ENCODE peak calls at places on chromosome 22, in five cellular contexts. One of them, this sample, is unnamed. For H3K27me3, the result is how much of the 10 kb centered on the place peaks cover.

GRCh38 chr22:49193901-49194465 is 633.7 kb downstream of the BRD1 start:
- DNase-seq in psoas muscle: no peak
- DNase-seq in brain microvascular endothelial cell: no peak
- DNase-seq in thoracic aorta: no peak
- DNase-seq in PC-3: no peak
- DNase-seq in this sample: no peak

GRCh38 chr22:31764785-31765184 is 11.0 kb downstream of the DEPDC5 start:
- DNase-seq in thoracic aorta: no peak
- DNase-seq in psoas muscle: no peak
- DNase-seq in brain microvascular endothelial cell: no peak
- DNase-seq in PC-3: no peak
- DNase-seq in this sample: no peak

GRCh38 chr22:31089101-31090100 is 8.3 kb downstream of the SMTN start:
- DNase-seq in thoracic aorta: no peak
- DNase-seq in brain microvascular endothelial cell: no peak
- DNase-seq in psoas muscle: peak
- DNase-seq in PC-3: no peak
- DNase-seq in this sample: no peak

GRCh38 chr22:27720860-27721259 is 80.7 kb downstream of the MN1 start:
- DNase-seq in thoracic aorta: no peak
- DNase-seq in PC-3: no peak
- DNase-seq in brain microvascular endothelial cell: no peak
- DNase-seq in psoas muscle: peak
- DNase-seq in this sample: peak

GRCh38 chr22:23402275-23403151 is 177.6 kb downstream of the IGLL1 start:
- DNase-seq in psoas muscle: peak
- DNase-seq in PC-3: peak
- DNase-seq in brain microvascular endothelial cell: peak
- DNase-seq in thoracic aorta: no peak
- DNase-seq in this sample: peak

GRCh38 chr22:35835998-35836691 is 118.5 kb downstream of the APOL5 start:
- DNase-seq in PC-3: peak
- DNase-seq in brain microvascular endothelial cell: peak
- DNase-seq in psoas muscle: peak
- DNase-seq in thoracic aorta: no peak
- DNase-seq in this sample: peak

GRCh38 chr22:18954941-18955571 is 19.0 kb upstream of the PRODH start:
- DNase-seq in brain microvascular endothelial cell: no peak
- DNase-seq in psoas muscle: no peak
- DNase-seq in thoracic aorta: no peak
- DNase-seq in PC-3: no peak
- DNase-seq in this sample: no peak

GRCh38 chr22:18999416-18999815 is 63.3 kb upstream of the PRODH start:
- DNase-seq in brain microvascular endothelial cell: no peak
- DNase-seq in thoracic aorta: no peak
- DNase-seq in PC-3: no peak
- DNase-seq in psoas muscle: no peak
- DNase-seq in this sample: no peak

GRCh38 chr22:31790240-31790639 is 36.4 kb downstream of the DEPDC5 start:
- DNase-seq in PC-3: no peak
- DNase-seq in psoas muscle: no peak
- DNase-seq in thoracic aorta: no peak
- DNase-seq in brain microvascular endothelial cell: no peak
- DNase-seq in this sample: no peak

GRCh38 chr22:31241936-31242335 is 29.8 kb downstream of the LIMK2 start:
- DNase-seq in PC-3: no peak
- DNase-seq in thoracic aorta: no peak
- DNase-seq in psoas muscle: no peak
- DNase-seq in brain microvascular endothelial cell: peak
- DNase-seq in this sample: peak

GRCh38 chr22:23137905-23138520 is 3.8 kb downstream of the RSPH14 start:
- DNase-seq in brain microvascular endothelial cell: no peak
- DNase-seq in PC-3: no peak
- DNase-seq in psoas muscle: no peak
- DNase-seq in thoracic aorta: no peak
- DNase-seq in this sample: peak

GRCh38 chr22:20635227-20635591 is 127.8 kb downstream of the MED15 start:
- DNase-seq in brain microvascular endothelial cell: no peak
- DNase-seq in psoas muscle: no peak
- DNase-seq in thoracic aorta: no peak
- DNase-seq in PC-3: no peak
- DNase-seq in this sample: no peak

GRCh38 chr22:23437779-23438178 is 142.3 kb downstream of the IGLL1 start:
- DNase-seq in brain microvascular endothelial cell: no peak
- DNase-seq in psoas muscle: no peak
- DNase-seq in thoracic aorta: no peak
- DNase-seq in PC-3: no peak
- DNase-seq in this sample: no peak

GRCh38 chr22:49785841-49786451 is 41.7 kb downstream of the BRD1 start:
- DNase-seq in PC-3: no peak
- DNase-seq in psoas muscle: peak
- DNase-seq in brain microvascular endothelial cell: no peak
- DNase-seq in thoracic aorta: no peak
- DNase-seq in this sample: no peak

DNA sequence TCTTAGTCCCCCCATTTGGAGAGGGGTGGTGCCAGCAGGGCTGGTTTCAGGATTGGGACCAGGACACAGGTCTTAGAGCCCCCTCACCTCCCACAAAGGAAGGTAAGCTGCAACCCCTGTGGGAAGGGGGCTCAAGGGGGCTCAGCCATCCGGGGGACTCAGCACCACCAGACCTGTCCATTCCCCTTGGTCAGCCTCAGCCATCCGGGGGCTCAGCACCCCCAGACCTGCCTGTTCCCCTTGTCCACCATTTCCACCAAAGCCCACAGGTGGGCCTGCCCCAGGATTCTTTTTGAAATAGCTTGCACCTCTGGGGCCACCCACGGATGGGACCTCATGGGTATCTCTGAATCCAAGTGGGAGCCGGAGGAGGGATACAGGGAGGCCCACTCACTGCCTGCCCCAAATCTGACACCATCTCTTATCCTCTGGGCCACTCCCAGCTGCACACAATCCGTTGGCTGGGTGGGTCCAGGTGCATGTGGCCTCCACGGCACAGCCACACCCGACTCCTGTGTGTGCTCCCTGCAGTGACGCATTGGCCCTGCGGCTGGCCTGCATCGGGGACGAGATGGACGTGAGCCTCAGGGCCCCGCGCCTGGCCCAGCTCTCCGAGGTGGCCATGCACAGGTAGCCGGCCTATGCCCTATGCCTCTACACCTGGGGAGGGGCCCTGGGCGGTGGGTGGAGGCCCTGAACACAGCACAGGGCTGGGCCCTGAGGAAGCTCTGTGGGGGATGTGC is 15.9 kb downstream of the MCAT start:
- DNase-seq in brain microvascular endothelial cell: no peak
- DNase-seq in psoas muscle: no peak
- DNase-seq in thoracic aorta: no peak
- DNase-seq in PC-3: peak
- DNase-seq in this sample: peak
- H3K4me3 ChIP-seq in brain microvascular endothelial cell: no peak
- H3K4me3 ChIP-seq in psoas muscle: no peak
- H3K4me3 ChIP-seq in thoracic aorta: no peak
- H3K4me3 ChIP-seq in PC-3: peak
- H3K4me3 ChIP-seq in this sample: peak

GRCh38 chr22:46392137-46392844 is 56.8 kb downstream of the TRMU start:
- DNase-seq in PC-3: no peak
- DNase-seq in thoracic aorta: no peak
- DNase-seq in brain microvascular endothelial cell: no peak
- DNase-seq in psoas muscle: no peak
- DNase-seq in this sample: peak

GRCh38 chr22:46391486-46392136 is 56.1 kb downstream of the TRMU start:
- DNase-seq in brain microvascular endothelial cell: no peak
- DNase-seq in thoracic aorta: no peak
- DNase-seq in psoas muscle: no peak
- DNase-seq in PC-3: no peak
- DNase-seq in this sample: peak

GRCh38 chr22:46389081-46389480 is 53.6 kb downstream of the TRMU start:
- DNase-seq in brain microvascular endothelial cell: no peak
- DNase-seq in PC-3: no peak
- DNase-seq in psoas muscle: no peak
- DNase-seq in thoracic aorta: no peak
- DNase-seq in this sample: no peak

GRCh38 chr22:46390105-46390651 is 54.7 kb downstream of the TRMU start:
- DNase-seq in thoracic aorta: no peak
- DNase-seq in PC-3: no peak
- DNase-seq in brain microvascular endothelial cell: no peak
- DNase-seq in psoas muscle: no peak
- DNase-seq in this sample: no peak

DNA sequence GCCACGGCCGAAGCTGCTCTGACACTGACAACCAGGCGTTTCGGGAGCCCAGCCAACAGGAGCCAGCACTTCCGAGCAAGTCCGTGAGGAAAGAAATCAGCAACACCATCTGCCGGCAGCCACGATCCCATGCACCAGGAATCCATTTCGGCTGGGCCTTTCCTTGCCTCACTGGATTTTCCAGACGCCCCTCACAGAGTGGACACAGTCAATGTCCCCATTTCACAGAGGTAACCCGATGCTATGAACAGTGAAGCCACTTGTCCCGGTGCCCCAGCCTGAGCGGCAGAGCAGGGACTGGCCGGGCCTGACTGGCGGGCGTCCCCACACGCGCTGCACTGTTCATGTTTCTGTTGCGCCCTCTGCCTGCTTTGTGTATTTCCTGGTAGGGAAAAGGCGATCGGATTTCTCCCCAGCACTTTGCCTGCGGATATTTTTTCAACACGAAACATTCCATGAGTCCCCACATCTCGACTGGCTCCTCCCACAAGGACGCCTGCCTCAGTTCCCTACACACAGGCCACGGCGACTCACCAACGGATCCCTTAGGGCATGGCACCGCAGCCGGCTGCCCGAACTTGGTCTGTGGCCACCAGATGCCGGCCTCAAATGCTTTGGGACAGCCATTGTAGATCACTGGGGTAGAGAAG is 55.3 kb downstream of the TRMU start:
- DNase-seq in PC-3: peak
- DNase-seq in psoas muscle: peak
- DNase-seq in brain microvascular endothelial cell: peak
- DNase-seq in thoracic aorta: no peak
- DNase-seq in this sample: peak
- TF ChIP-seq CTCF in PC-3: peak
- TF ChIP-seq CTCF in psoas muscle: peak
- TF ChIP-seq CTCF in brain microvascular endothelial cell: peak
- TF ChIP-seq CTCF in thoracic aorta: no peak
- TF ChIP-seq CTCF in this sample: peak

DNA sequence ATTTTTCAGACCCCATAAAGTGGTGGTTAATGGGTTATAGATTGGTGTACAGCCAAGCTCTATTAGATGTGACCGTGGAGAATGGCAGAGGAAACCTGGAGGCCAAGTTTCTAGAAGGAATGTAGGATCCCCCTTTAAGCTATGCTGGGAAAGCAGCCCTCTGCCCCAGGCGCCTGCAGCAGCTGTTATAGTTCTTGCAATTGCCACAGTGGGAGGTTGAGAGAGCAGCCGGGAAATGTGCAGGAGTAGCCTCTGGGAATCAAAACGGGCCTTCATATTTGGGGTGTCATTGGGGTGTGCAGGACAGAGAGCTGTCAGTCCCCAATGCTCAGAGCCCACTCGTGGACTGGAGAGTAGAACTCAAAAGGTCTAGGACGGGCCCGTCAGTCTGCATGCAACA is 54.4 kb upstream of the ASPHD2 start:
- DNase-seq in brain microvascular endothelial cell: no peak
- DNase-seq in PC-3: no peak
- DNase-seq in psoas muscle: no peak
- DNase-seq in thoracic aorta: no peak
- DNase-seq in this sample: no peak
- H3K27me3 ChIP-seq in brain microvascular endothelial cell: under half
- H3K27me3 ChIP-seq in PC-3: under half
- H3K27me3 ChIP-seq in psoas muscle: under half
- H3K27me3 ChIP-seq in thoracic aorta: under half
- H3K27me3 ChIP-seq in this sample: under half

GRCh38 chr22:17158568-17159503 is at the start of gene HDHD5:
- DNase-seq in thoracic aorta: peak
- DNase-seq in PC-3: peak
- DNase-seq in psoas muscle: peak
- DNase-seq in brain microvascular endothelial cell: peak
- DNase-seq in this sample: peak

GRCh38 chr22:17159504-17159951 is 451 bp upstream of the HDHD5 start:
- DNase-seq in PC-3: peak
- DNase-seq in brain microvascular endothelial cell: peak
- DNase-seq in thoracic aorta: peak
- DNase-seq in psoas muscle: peak
- DNase-seq in this sample: peak

GRCh38 chr22:17158176-17158567 is 905 bp downstream of the HDHD5 start:
- DNase-seq in brain microvascular endothelial cell: no peak
- DNase-seq in thoracic aorta: no peak
- DNase-seq in PC-3: no peak
- DNase-seq in psoas muscle: no peak
- DNase-seq in this sample: no peak

GRCh38 chr22:17155941-17156340 is 3.1 kb downstream of the HDHD5 start:
- DNase-seq in brain microvascular endothelial cell: no peak
- DNase-seq in PC-3: no peak
- DNase-seq in thoracic aorta: no peak
- DNase-seq in psoas muscle: no peak
- DNase-seq in this sample: no peak

DNA sequence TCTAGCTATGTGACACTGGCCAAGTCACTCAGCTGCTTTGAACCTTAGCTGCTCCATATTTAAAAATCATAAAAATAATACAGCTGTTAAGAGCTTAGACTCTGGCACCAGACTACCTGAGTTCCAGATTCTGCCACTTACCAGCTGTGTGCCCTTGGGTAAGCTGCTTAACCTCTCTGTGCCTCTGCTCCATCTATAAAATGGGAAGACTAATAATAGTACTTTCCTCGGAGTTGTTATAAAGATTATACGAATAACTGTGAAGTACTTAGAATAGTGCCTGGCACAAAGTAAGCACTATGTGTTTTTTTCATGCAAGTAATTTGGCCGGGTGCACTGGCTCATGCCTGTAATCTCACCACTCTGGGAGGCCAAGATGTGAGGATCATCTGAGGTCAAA is 1.4 kb downstream of the HDHD5 start:
- DNase-seq in psoas muscle: no peak
- DNase-seq in brain microvascular endothelial cell: no peak
- DNase-seq in thoracic aorta: no peak
- DNase-seq in PC-3: no peak
- DNase-seq in this sample: no peak
- H3K4me3 ChIP-seq in psoas muscle: peak
- H3K4me3 ChIP-seq in brain microvascular endothelial cell: no peak
- H3K4me3 ChIP-seq in thoracic aorta: peak
- H3K4me3 ChIP-seq in PC-3: peak
- H3K4me3 ChIP-seq in this sample: no peak

GRCh38 chr22:36981247-36981775 is 37.9 kb downstream of the TST start:
- DNase-seq in brain microvascular endothelial cell: no peak
- DNase-seq in psoas muscle: no peak
- DNase-seq in thoracic aorta: no peak
- DNase-seq in PC-3: no peak
- DNase-seq in this sample: no peak

GRCh38 chr22:36979016-36979415 is 40.2 kb downstream of the TST start:
- DNase-seq in psoas muscle: no peak
- DNase-seq in brain microvascular endothelial cell: no peak
- DNase-seq in thoracic aorta: no peak
- DNase-seq in PC-3: no peak
- DNase-seq in this sample: no peak

GRCh38 chr22:36985490-36985889 is 33.8 kb downstream of the TST start:
- DNase-seq in thoracic aorta: no peak
- DNase-seq in brain microvascular endothelial cell: no peak
- DNase-seq in psoas muscle: no peak
- DNase-seq in PC-3: no peak
- DNase-seq in this sample: no peak

GRCh38 chr22:36979511-36979910 is 39.7 kb downstream of the TST start:
- DNase-seq in brain microvascular endothelial cell: no peak
- DNase-seq in thoracic aorta: no peak
- DNase-seq in PC-3: no peak
- DNase-seq in psoas muscle: no peak
- DNase-seq in this sample: no peak

GRCh38 chr22:36982136-36982535 is 37.1 kb downstream of the TST start:
- DNase-seq in thoracic aorta: no peak
- DNase-seq in brain microvascular endothelial cell: no peak
- DNase-seq in psoas muscle: no peak
- DNase-seq in PC-3: no peak
- DNase-seq in this sample: no peak
- TF ChIP-seq CTCF in thoracic aorta: no peak
- TF ChIP-seq CTCF in brain microvascular endothelial cell: peak
- TF ChIP-seq CTCF in psoas muscle: no peak
- TF ChIP-seq CTCF in PC-3: peak
- TF ChIP-seq CTCF in this sample: no peak